ENCODE peak calls at places on chromosomes 4 and X, in six cellular contexts. One of them, this sample, is unnamed.

GRCh38 chr4:127140306-127140705 is 492.5 kb upstream of the INTU start:
- DNase-seq in H9: no peak
- DNase-seq in IMR-90: peak; percentile 60
- DNase-seq in neuronal stem cell: no peak
- DNase-seq in mesenchymal stem cell: peak; percentile 55
- DNase-seq in H1: no peak
- DNase-seq in this sample: no peak

GRCh38 chr4:81422591-81422990 is 49.1 kb downstream of the RASGEF1B start:
- DNase-seq in H1: no peak
- DNase-seq in neuronal stem cell: no peak
- DNase-seq in mesenchymal stem cell: no peak
- DNase-seq in H9: no peak
- DNase-seq in IMR-90: no peak
- DNase-seq in this sample: no peak

GRCh38 chr4:56653461-56654237 is 27.4 kb downstream of the HOPX start:
- DNase-seq in IMR-90: no peak
- DNase-seq in mesenchymal stem cell: no peak
- DNase-seq in neuronal stem cell: no peak
- DNase-seq in H9: no peak
- DNase-seq in H1: no peak
- DNase-seq in this sample: no peak

GRCh38 chrX:155577682-155578081 is 35.1 kb downstream of the TMLHE start:
- DNase-seq in IMR-90: no peak
- DNase-seq in H9: peak; percentile 30
- DNase-seq in H1: no peak
- DNase-seq in neuronal stem cell: no peak
- DNase-seq in mesenchymal stem cell: no peak
- DNase-seq in this sample: peak; percentile 18

GRCh38 chrX:131729295-131729694 is 185.4 kb downstream of the OR13H1 start:
- DNase-seq in H9: no peak
- DNase-seq in neuronal stem cell: no peak
- DNase-seq in mesenchymal stem cell: no peak
- DNase-seq in H1: no peak
- DNase-seq in IMR-90: peak; percentile 88
- DNase-seq in this sample: no peak

GRCh38 chrX:155997436-155997835 is at the start of gene IL9R:
- DNase-seq in H9: no peak
- DNase-seq in IMR-90: no peak
- DNase-seq in H1: no peak
- DNase-seq in neuronal stem cell: no peak
- DNase-seq in mesenchymal stem cell: no peak
- DNase-seq in this sample: no peak

GRCh38 chrX:112738347-112739033 is 58.8 kb upstream of the LHFPL1 start:
- DNase-seq in mesenchymal stem cell: no peak
- DNase-seq in neuronal stem cell: no peak
- DNase-seq in H9: no peak
- DNase-seq in IMR-90: peak; percentile 41
- DNase-seq in H1: no peak
- DNase-seq in this sample: no peak

GRCh38 chr4:17769406-17770174 is 11.8 kb downstream of the FAM184B start:
- DNase-seq in H9: no peak
- DNase-seq in neuronal stem cell: no peak
- DNase-seq in IMR-90: no peak
- DNase-seq in H1: no peak
- DNase-seq in mesenchymal stem cell: no peak
- DNase-seq in this sample: no peak

GRCh38 chr4:6110681-6111353 is 89.5 kb downstream of the JAKMIP1 start:
- DNase-seq in H9: no peak
- DNase-seq in mesenchymal stem cell: no peak
- DNase-seq in IMR-90: no peak
- DNase-seq in neuronal stem cell: no peak
- DNase-seq in H1: no peak
- DNase-seq in this sample: no peak
- H2BK15ac ChIP-seq in H9: no peak overlapping the region
- H2BK15ac ChIP-seq in mesenchymal stem cell: no peak overlapping the region
- H2BK15ac ChIP-seq in IMR-90: no peak overlapping the region
- H2BK15ac ChIP-seq in neuronal stem cell: no peak overlapping the region
- H2BK15ac ChIP-seq in H1: peak overlapping the region; percentile 74
- H2BK15ac ChIP-seq in this sample: no peak overlapping the region

DNA sequence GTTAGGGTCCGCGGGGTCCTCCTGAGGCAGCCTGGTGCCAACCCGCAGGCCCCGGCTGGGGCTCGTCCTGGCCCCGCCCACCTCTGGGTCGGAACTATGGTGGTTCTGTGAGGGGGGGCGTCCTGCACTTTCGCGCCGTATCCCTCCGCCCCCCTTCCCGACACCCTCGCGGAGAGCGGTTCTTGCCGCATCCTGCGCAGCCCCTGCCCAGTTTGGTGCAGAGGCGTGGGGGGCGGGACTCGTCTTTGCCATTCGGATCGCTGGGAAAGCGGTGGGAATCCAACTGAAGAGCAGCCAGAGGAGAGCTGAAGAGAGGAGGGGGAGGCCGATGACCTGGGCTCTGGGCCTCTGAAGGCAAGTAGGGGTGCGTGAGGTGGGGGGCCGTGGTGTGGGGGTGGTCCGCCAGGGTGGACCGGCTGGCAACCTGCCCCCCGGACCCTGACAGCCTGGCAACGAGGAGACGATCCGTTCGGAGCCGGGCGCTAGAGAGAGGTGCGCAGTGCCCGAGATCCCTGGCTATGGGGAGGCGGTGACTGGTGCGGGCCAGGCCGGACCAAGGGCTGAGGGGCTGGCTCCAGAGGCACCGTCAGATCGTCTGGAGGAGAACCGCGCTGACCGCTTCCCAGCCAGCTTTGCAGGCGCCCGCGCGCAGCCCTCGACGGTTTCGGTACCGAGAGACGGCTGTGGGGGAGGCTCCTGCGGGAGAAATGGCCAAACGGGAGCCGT is at the start of gene GPRASP1:
- DNase-seq in H1: no peak
- DNase-seq in mesenchymal stem cell: peak; percentile 45
- DNase-seq in H9: peak; percentile 61
- DNase-seq in neuronal stem cell: peak; percentile 50
- DNase-seq in IMR-90: peak; percentile 27
- DNase-seq in this sample: peak; percentile 59
- H4K8ac ChIP-seq in H1: peak within 1 kb of the TSS; percentile 51
- H4K8ac ChIP-seq in mesenchymal stem cell: no peak within 1 kb of the TSS
- H4K8ac ChIP-seq in H9: no peak within 1 kb of the TSS
- H4K8ac ChIP-seq in neuronal stem cell: no peak within 1 kb of the TSS
- H4K8ac ChIP-seq in IMR-90: peak within 1 kb of the TSS; percentile 47
- H4K8ac ChIP-seq in this sample: no peak within 1 kb of the TSS

GRCh38 chr4:176187610-176188009 is 7.8 kb downstream of the SPATA4 start:
- DNase-seq in mesenchymal stem cell: peak; percentile 28
- DNase-seq in neuronal stem cell: no peak
- DNase-seq in H1: no peak
- DNase-seq in IMR-90: peak; percentile 66
- DNase-seq in H9: no peak
- DNase-seq in this sample: no peak

GRCh38 chr4:176188654-176189053 is 6.7 kb downstream of the SPATA4 start:
- DNase-seq in mesenchymal stem cell: no peak
- DNase-seq in neuronal stem cell: no peak
- DNase-seq in H1: no peak
- DNase-seq in H9: no peak
- DNase-seq in IMR-90: no peak
- DNase-seq in this sample: no peak

GRCh38 chr4:176185068-176185467 is 10.3 kb downstream of the SPATA4 start:
- DNase-seq in neuronal stem cell: no peak
- DNase-seq in mesenchymal stem cell: peak; percentile 51
- DNase-seq in H9: no peak
- DNase-seq in IMR-90: peak; percentile 92
- DNase-seq in H1: no peak
- DNase-seq in this sample: no peak

GRCh38 chr4:176186067-176186466 is 9.3 kb downstream of the SPATA4 start:
- DNase-seq in mesenchymal stem cell: no peak
- DNase-seq in IMR-90: no peak
- DNase-seq in H1: no peak
- DNase-seq in neuronal stem cell: no peak
- DNase-seq in H9: no peak
- DNase-seq in this sample: no peak

GRCh38 chr4:176186721-176187395 is 8.5 kb downstream of the SPATA4 start:
- DNase-seq in mesenchymal stem cell: no peak
- DNase-seq in H1: no peak
- DNase-seq in H9: no peak
- DNase-seq in neuronal stem cell: no peak
- DNase-seq in IMR-90: no peak
- DNase-seq in this sample: no peak
- H2BK15ac ChIP-seq in mesenchymal stem cell: no peak overlapping the region
- H2BK15ac ChIP-seq in H1: no peak overlapping the region
- H2BK15ac ChIP-seq in H9: no peak overlapping the region
- H2BK15ac ChIP-seq in neuronal stem cell: no peak overlapping the region
- H2BK15ac ChIP-seq in IMR-90: no peak overlapping the region
- H2BK15ac ChIP-seq in this sample: no peak overlapping the region

GRCh38 chr4:120870279-120870673 is 52.2 kb downstream of the PRDM5 start:
- DNase-seq in mesenchymal stem cell: no peak
- DNase-seq in neuronal stem cell: no peak
- DNase-seq in H9: peak; percentile 66
- DNase-seq in H1: peak; percentile 25
- DNase-seq in IMR-90: no peak
- DNase-seq in this sample: peak; percentile 65
- H4K8ac ChIP-seq in mesenchymal stem cell: no peak overlapping the region
- H4K8ac ChIP-seq in neuronal stem cell: no peak overlapping the region
- H4K8ac ChIP-seq in H9: no peak overlapping the region
- H4K8ac ChIP-seq in H1: no peak overlapping the region
- H4K8ac ChIP-seq in IMR-90: no peak overlapping the region
- H4K8ac ChIP-seq in this sample: no peak overlapping the region

GRCh38 chr4:1474126-1475090 is 68.2 kb upstream of the NKX1-1 start:
- DNase-seq in neuronal stem cell: no peak
- DNase-seq in H9: no peak
- DNase-seq in mesenchymal stem cell: no peak
- DNase-seq in H1: no peak
- DNase-seq in IMR-90: no peak
- DNase-seq in this sample: no peak

GRCh38 chr4:1476140-1476513 is 69.9 kb upstream of the NKX1-1 start:
- DNase-seq in H9: no peak
- DNase-seq in H1: no peak
- DNase-seq in mesenchymal stem cell: no peak
- DNase-seq in neuronal stem cell: no peak
- DNase-seq in IMR-90: no peak
- DNase-seq in this sample: no peak

GRCh38 chr4:1477045-1477905 is 71.0 kb upstream of the NKX1-1 start:
- DNase-seq in H1: no peak
- DNase-seq in neuronal stem cell: no peak
- DNase-seq in IMR-90: no peak
- DNase-seq in H9: no peak
- DNase-seq in mesenchymal stem cell: no peak
- DNase-seq in this sample: no peak

GRCh38 chr4:1473718-1474117 is 67.5 kb upstream of the NKX1-1 start:
- DNase-seq in neuronal stem cell: no peak
- DNase-seq in H9: peak; percentile 10
- DNase-seq in IMR-90: no peak
- DNase-seq in mesenchymal stem cell: no peak
- DNase-seq in H1: no peak
- DNase-seq in this sample: no peak

GRCh38 chr4:1475277-1476139 is 69.3 kb upstream of the NKX1-1 start:
- DNase-seq in neuronal stem cell: no peak
- DNase-seq in H1: no peak
- DNase-seq in IMR-90: no peak
- DNase-seq in mesenchymal stem cell: no peak
- DNase-seq in H9: no peak
- DNase-seq in this sample: no peak
- H2BK15ac ChIP-seq in neuronal stem cell: no peak overlapping the region
- H2BK15ac ChIP-seq in H1: no peak overlapping the region
- H2BK15ac ChIP-seq in IMR-90: no peak overlapping the region
- H2BK15ac ChIP-seq in mesenchymal stem cell: no peak overlapping the region
- H2BK15ac ChIP-seq in H9: no peak overlapping the region
- H2BK15ac ChIP-seq in this sample: no peak overlapping the region

This sample was measured in mesendoderm.